ENCODE peak calls at places on chromosomes 11 and 22, in ten cellular contexts. F is mammary epithelial cell, I is psoas muscle, B is heart right ventricle, X is cardiac muscle cell, C is upper lobe of right lung, M is transverse colon, D is neuronal stem cell, R is left lung, G is SJCRH30. W is an unnamed sample. For H3K36me3, H3K9me3 and H3K27me3, the result is how much of the 10 kb centered on the place peaks cover.

GRCh38 chr11:115256326-115257197 is 247.7 kb downstream of the CADM1 start:
- DNase-seq in B (no peak), I (no peak), G (no peak), C (no peak), X (no peak), F (no peak), R (no peak), M (peak), D (no peak), W (no peak)

GRCh38 chr22:36329217-36330078 is 58.3 kb downstream of the MYH9 start:
- DNase-seq in C (no peak), X (peak), M (peak), I (no peak), D (peak), B (peak), R (no peak), F (peak), G (peak), W (peak)

GRCh38 chr22:29080061-29080975 is 7.5 kb downstream of the KREMEN1 start:
- DNase-seq in X (peak), C (no peak), D (no peak), I (peak), F (peak), G (peak), B (no peak), M (no peak), R (no peak), W (peak)

GRCh38 chr11:14974723-14975587 is 2.8 kb upstream of the CALCA start:
- DNase-seq in F (peak), M (peak), C (peak), G (no peak), D (peak), B (no peak), X (peak), I (peak), R (peak), W (peak)

GRCh38 chr11:1892116-1892515 is 421 bp upstream of the PRR33 start:
- DNase-seq in I (no peak), M (no peak), X (no peak), F (no peak), G (no peak), B (no peak), C (peak), D (no peak), R (peak), W (no peak)

GRCh38 chr11:33721291-33721840 is 14.9 kb downstream of the CD59 start:
- DNase-seq in G (peak), C (no peak), X (peak), B (no peak), I (peak), R (no peak), D (no peak), M (no peak), F (peak), W (peak)

GRCh38 chr11:115206365-115207022 is 297.7 kb downstream of the CADM1 start:
- DNase-seq in I (no peak), C (no peak), D (no peak), M (no peak), B (no peak), R (no peak), G (no peak), F (no peak), X (no peak), W (no peak)

GRCh38 chr11:110096369-110096976 is 3.3 kb downstream of the ZC3H12C start:
- DNase-seq in X (no peak), B (no peak), R (no peak), D (no peak), F (no peak), G (no peak), M (no peak), C (no peak), I (no peak), W (no peak)

GRCh38 chr11:64372802-64373597 is 14.0 kb downstream of the RPS6KA4 start:
- DNase-seq in B (no peak), F (no peak), X (no peak), D (no peak), M (no peak), G (peak), I (no peak), C (no peak), R (no peak), W (no peak)

GRCh38 chr11:35009191-35009940 is 92.9 kb downstream of the PDHX start:
- DNase-seq in B (no peak), G (no peak), R (no peak), F (peak), C (no peak), I (no peak), M (peak), D (no peak), X (peak), W (peak)

GRCh38 chr11:121614661-121615240 is 162.0 kb upstream of the SORL1-AS1 start:
- DNase-seq in C (no peak), X (peak), M (no peak), F (peak), B (no peak), I (no peak), G (no peak), D (no peak), R (no peak), W (no peak)
- H3K36me3 ChIP-seq in C (under half), X (under half), M (under half), F (under half), B (half or more), I (under half), G (under half), D (half or more), R (under half), W (under half)

GRCh38 chr22:47484960-47485571 is 722.6 kb downstream of the TBC1D22A start:
- DNase-seq in C (no peak), R (no peak), M (no peak), B (no peak), F (no peak), G (no peak), I (no peak), D (no peak), X (no peak), W (no peak)
- H3K9me3 ChIP-seq in C (under half), R (under half), M (under half), B (under half), F (under half), G (under half), I (under half), D (under half), X (under half), W (under half)

GRCh38 chr22:23065495-23066122 is 4.7 kb upstream of the GNAZ start:
- DNase-seq in M (no peak), G (no peak), I (no peak), B (peak), F (no peak), X (no peak), D (no peak), C (peak), R (no peak), W (no peak)
- H3K27me3 ChIP-seq in M (under half), G (under half), I (under half), B (under half), F (under half), X (under half), D (under half), C (under half), R (under half), W (half or more)

GRCh38 chr11:118636569-118637290 is 29.3 kb downstream of the PHLDB1 start:
- DNase-seq in R (no peak), I (no peak), X (no peak), G (no peak), B (no peak), M (no peak), C (no peak), D (no peak), F (no peak), W (no peak)

GRCh38 chr11:118635642-118636041 is 28.2 kb downstream of the PHLDB1 start:
- DNase-seq in X (no peak), G (no peak), C (no peak), F (no peak), B (no peak), R (no peak), I (no peak), M (no peak), D (no peak), W (no peak)

GRCh38 chr11:118633979-118634378 is 26.6 kb downstream of the PHLDB1 start:
- DNase-seq in C (no peak), B (no peak), G (no peak), F (no peak), D (no peak), X (no peak), R (peak), M (no peak), I (no peak), W (peak)

GRCh38 chr11:118634435-118635236 is 27.2 kb downstream of the PHLDB1 start:
- DNase-seq in D (no peak), G (no peak), R (peak), B (peak), C (peak), F (peak), M (peak), I (peak), X (peak), W (no peak)

GRCh38 chr11:118635237-118635591 is 27.8 kb downstream of the PHLDB1 start:
- DNase-seq in C (no peak), X (no peak), G (no peak), R (peak), B (no peak), D (no peak), F (no peak), M (no peak), I (no peak), W (no peak)
- H3K36me3 ChIP-seq in C (half or more), X (under half), G (under half), R (under half), B (half or more), D (half or more), F (under half), M (under half), I (half or more), W (half or more)

DNA sequence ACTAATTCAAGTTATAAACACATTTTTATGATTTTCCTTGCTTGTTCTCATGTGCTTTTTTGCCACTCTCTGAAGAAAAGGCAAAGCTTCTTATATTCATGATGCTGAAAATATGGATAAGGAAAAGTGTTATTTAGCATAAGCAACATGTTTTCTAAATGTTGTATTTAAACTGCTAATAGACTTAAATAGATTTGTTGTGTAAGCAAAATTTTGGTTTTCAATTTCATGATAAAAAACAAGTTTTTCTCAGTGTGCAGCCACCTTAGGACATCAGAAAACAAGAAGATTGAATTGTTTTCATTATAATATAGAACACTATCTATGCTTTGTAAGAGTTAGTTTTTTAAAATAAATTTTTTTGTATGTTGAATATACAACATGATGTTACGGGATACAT is 2.3 kb downstream of the OR4A16 start:
- DNase-seq in M (no peak), F (no peak), B (no peak), I (no peak), R (no peak), D (no peak), G (no peak), C (no peak), X (no peak), W (no peak)
- H3K9me3 ChIP-seq in M (under half), F (under half), B (under half), I (under half), R (under half), D (under half), G (under half), C (under half), X (under half), W (under half)

W was measured in adipocyte.